ENCODE peak calls at places on chromosomes 3 and 15, in ten cellular contexts. N is A549, P is pancreas, L is foreskin fibroblast, F is MM.1S, B is GM12864, C is fibroblast of lung, J is fibroblast of pulmonary artery, W is GM12865, O is upper lobe of right lung. A is an unnamed sample.

GRCh38 chr3:53157974-53158580 is 2.9 kb upstream of the PRKCD start:
- DNase-seq in N (no peak), P (peak), L (no peak), F (no peak), B (no peak), C (no peak), J (no peak), W (no peak), O (no peak), A (no peak)

GRCh38 chr3:139534992-139535879 is 4.3 kb downstream of the RBP1 start:
- DNase-seq in N (no peak), P (peak), L (no peak), F (no peak), B (no peak), C (peak), J (peak), W (peak), O (no peak), A (no peak)

GRCh38 chr15:33068531-33068990 is 126.0 kb downstream of the FMN1 start:
- DNase-seq in N (peak), P (no peak), L (peak), F (peak), B (no peak), C (peak), J (no peak), W (no peak), O (peak), A (no peak)

GRCh38 chr3:189941679-189942078 is 179.0 kb downstream of the P3H2 start:
- DNase-seq in N (peak), P (no peak), L (peak), F (no peak), B (no peak), C (peak), J (peak), W (no peak), O (no peak), A (no peak)

GRCh38 chr3:78880588-78881461 is 887.0 kb downstream of the ROBO1 start:
- DNase-seq in N (no peak), P (no peak), L (no peak), F (no peak), B (no peak), C (no peak), J (no peak), W (no peak), O (no peak), A (no peak)

GRCh38 chr3:153051427-153052095 is 110.5 kb upstream of the RAP2B start:
- DNase-seq in N (peak), P (no peak), L (peak), F (no peak), B (no peak), C (peak), J (peak), W (no peak), O (no peak), A (no peak)

GRCh38 chr3:185656321-185656840 is 70.3 kb downstream of the SENP2 start:
- DNase-seq in N (no peak), P (no peak), L (peak), F (no peak), B (no peak), C (peak), J (peak), W (no peak), O (no peak), A (no peak)

GRCh38 chr15:70722266-70723123 is 40.9 kb downstream of the UACA start:
- DNase-seq in N (peak), P (no peak), L (no peak), F (peak), B (peak), C (peak), J (peak), W (peak), O (no peak), A (no peak)

GRCh38 chr3:161049683-161050248 is 55.4 kb downstream of the B3GALNT1 start:
- DNase-seq in N (no peak), P (no peak), L (no peak), F (no peak), B (no peak), C (no peak), J (no peak), W (no peak), O (no peak), A (no peak)

GRCh38 chr3:107524214-107525100 is 1.7 kb downstream of the BBX start:
- DNase-seq in N (peak), P (peak), L (peak), F (peak), B (no peak), C (peak), J (peak), W (peak), O (peak), A (peak)

GRCh38 chr3:9041626-9042025 is 78.4 kb upstream of the RAD18 start:
- DNase-seq in N (no peak), P (no peak), L (no peak), F (no peak), B (no peak), C (no peak), J (no peak), W (no peak), O (no peak), A (no peak)

GRCh38 chr15:101348643-101349496 is 53.8 kb upstream of the SNRPA1 start:
- DNase-seq in N (peak), P (no peak), L (no peak), F (no peak), B (no peak), C (no peak), J (peak), W (no peak), O (peak), A (no peak)

GRCh38 chr3:147120029-147120428 is 286.3 kb downstream of the ZIC4 start:
- DNase-seq in N (peak), P (no peak), L (peak), F (peak), B (no peak), C (peak), J (peak), W (no peak), O (no peak), A (no peak)

GRCh38 chr3:131140891-131141290 is 114.2 kb downstream of the NEK11 start:
- DNase-seq in N (no peak), P (no peak), L (no peak), F (no peak), B (no peak), C (no peak), J (no peak), W (no peak), O (no peak), A (no peak)

GRCh38 chr15:77028451-77029165 is 33.7 kb downstream of the PSTPIP1 start:
- DNase-seq in N (no peak), P (peak), L (no peak), F (no peak), B (no peak), C (no peak), J (no peak), W (no peak), O (peak), A (no peak)

GRCh38 chr3:165491487-165491886 is 295.3 kb upstream of the SLITRK3 start:
- DNase-seq in N (no peak), P (no peak), L (no peak), F (no peak), B (no peak), C (peak), J (peak), W (no peak), O (no peak), A (no peak)

GRCh38 chr3:61181874-61182273 is 69.4 kb downstream of the FHIT start:
- DNase-seq in N (peak), P (no peak), L (no peak), F (no peak), B (peak), C (peak), J (peak), W (peak), O (no peak), A (peak)

GRCh38 chr3:32794487-32795308 is 23.1 kb upstream of the TRIM71 start:
- DNase-seq in N (peak), P (no peak), L (no peak), F (no peak), B (no peak), C (peak), J (no peak), W (no peak), O (peak), A (no peak)

GRCh38 chr3:137642831-137643230 is 121.3 kb upstream of the SOX14 start:
- DNase-seq in N (no peak), P (no peak), L (no peak), F (no peak), B (no peak), C (no peak), J (no peak), W (no peak), O (no peak), A (no peak)

GRCh38 chr3:194269610-194270145 is 81.5 kb downstream of the CPN2 start:
- DNase-seq in N (no peak), P (peak), L (no peak), F (no peak), B (no peak), C (peak), J (peak), W (no peak), O (peak), A (peak)

GRCh38 chr15:46354443-46354842 is 719.6 kb downstream of the SQOR start:
- DNase-seq in N (no peak), P (no peak), L (no peak), F (no peak), B (no peak), C (no peak), J (no peak), W (no peak), O (no peak), A (no peak)

GRCh38 chr15:90059208-90059985 is 42.9 kb downstream of the IDH2 start:
- DNase-seq in N (no peak), P (no peak), L (no peak), F (peak), B (peak), C (no peak), J (no peak), W (peak), O (peak), A (peak)

GRCh38 chr15:90787881-90788280 is 70.7 kb downstream of the BLM start:
- DNase-seq in N (no peak), P (no peak), L (no peak), F (no peak), B (no peak), C (no peak), J (peak), W (no peak), O (no peak), A (no peak)

GRCh38 chr15:64038878-64039277 is 7.4 kb downstream of the DAPK2 start:
- DNase-seq in N (no peak), P (no peak), L (no peak), F (no peak), B (no peak), C (no peak), J (no peak), W (no peak), O (no peak), A (no peak)

GRCh38 chr15:77312523-77312922 is 107.4 kb downstream of the PEAK1 start:
- DNase-seq in N (peak), P (no peak), L (peak), F (no peak), B (no peak), C (no peak), J (no peak), W (no peak), O (no peak), A (no peak)

GRCh38 chr3:106328224-106328623 is 459.4 kb upstream of the CBLB start:
- DNase-seq in N (no peak), P (no peak), L (no peak), F (no peak), B (no peak), C (no peak), J (no peak), W (no peak), O (no peak), A (no peak)

GRCh38 chr3:169118666-169119370 is 544.7 kb downstream of the MECOM start:
- DNase-seq in N (no peak), P (no peak), L (peak), F (no peak), B (no peak), C (no peak), J (no peak), W (no peak), O (no peak), A (no peak)

GRCh38 chr15:59438891-59439290 is 905 bp downstream of the FAM81A start:
- DNase-seq in N (peak), P (no peak), L (no peak), F (no peak), B (no peak), C (no peak), J (no peak), W (no peak), O (no peak), A (no peak)

GRCh38 chr3:38480093-38480445 is 16.1 kb upstream of the EXOG start:
- DNase-seq in N (no peak), P (no peak), L (no peak), F (no peak), B (no peak), C (no peak), J (no peak), W (no peak), O (no peak), A (no peak)
- TF ChIP-seq CTCF in N (no peak), P (peak), L (no peak), F (no peak), B (no peak), C (no peak), J (no peak), W (no peak), O (no peak), A (no peak)

GRCh38 chr3:14362890-14363289 is 39.5 kb upstream of the SLC6A6 start:
- DNase-seq in N (no peak), P (no peak), L (no peak), F (no peak), B (no peak), C (no peak), J (no peak), W (no peak), O (no peak), A (no peak)
- H3K4me3 ChIP-seq in N (no peak), P (no peak), L (no peak), F (no peak), B (no peak), C (no peak), J (no peak), W (no peak), O (no peak), A (no peak)

GRCh38 chr3:162777118-162777517 is 1280.5 kb downstream of the OTOL1 start:
- DNase-seq in N (peak), P (no peak), L (no peak), F (no peak), B (no peak), C (no peak), J (no peak), W (no peak), O (no peak), A (no peak)
- TF ChIP-seq CTCF in N (peak), P (no peak), L (peak), F (no peak), B (no peak), C (no peak), J (no peak), W (no peak), O (no peak), A (no peak)

GRCh38 chr3:157541506-157542236 is 38.5 kb upstream of the VEPH1 start:
- DNase-seq in N (no peak), P (no peak), L (no peak), F (no peak), B (no peak), C (no peak), J (no peak), W (no peak), O (no peak), A (no peak)

GRCh38 chr3:157542711-157543485 is 39.7 kb upstream of the VEPH1 start:
- DNase-seq in N (peak), P (peak), L (peak), F (no peak), B (no peak), C (peak), J (peak), W (no peak), O (peak), A (no peak)

GRCh38 chr3:157544501-157545139 is 41.4 kb upstream of the VEPH1 start:
- DNase-seq in N (peak), P (no peak), L (peak), F (no peak), B (no peak), C (peak), J (peak), W (no peak), O (no peak), A (no peak)

GRCh38 chr3:157540656-157541055 is 37.4 kb upstream of the VEPH1 start:
- DNase-seq in N (no peak), P (no peak), L (no peak), F (no peak), B (no peak), C (no peak), J (no peak), W (no peak), O (no peak), A (no peak)

GRCh38 chr3:157543491-157544035 is 40.3 kb upstream of the VEPH1 start:
- DNase-seq in N (no peak), P (no peak), L (no peak), F (no peak), B (no peak), C (no peak), J (no peak), W (no peak), O (no peak), A (no peak)
- H3K4me3 ChIP-seq in N (peak), P (peak), L (peak), F (no peak), B (no peak), C (peak), J (peak), W (no peak), O (peak), A (no peak)

GRCh38 chr3:22117751-22118346 is 366.8 kb upstream of the ZNF385D start:
- DNase-seq in N (peak), P (no peak), L (peak), F (peak), B (peak), C (peak), J (peak), W (peak), O (no peak), A (no peak)
- TF ChIP-seq CTCF in N (peak), P (peak), L (peak), F (peak), B (no peak), C (no peak), J (peak), W (peak), O (peak), A (peak)

GRCh38 chr3:12934431-12934830 is 93.1 kb upstream of the RPL32 start:
- DNase-seq in N (no peak), P (no peak), L (no peak), F (no peak), B (no peak), C (peak), J (peak), W (no peak), O (no peak), A (no peak)
- H3K4me3 ChIP-seq in N (no peak), P (no peak), L (no peak), F (no peak), B (no peak), C (no peak), J (no peak), W (no peak), O (no peak), A (no peak)

DNA sequence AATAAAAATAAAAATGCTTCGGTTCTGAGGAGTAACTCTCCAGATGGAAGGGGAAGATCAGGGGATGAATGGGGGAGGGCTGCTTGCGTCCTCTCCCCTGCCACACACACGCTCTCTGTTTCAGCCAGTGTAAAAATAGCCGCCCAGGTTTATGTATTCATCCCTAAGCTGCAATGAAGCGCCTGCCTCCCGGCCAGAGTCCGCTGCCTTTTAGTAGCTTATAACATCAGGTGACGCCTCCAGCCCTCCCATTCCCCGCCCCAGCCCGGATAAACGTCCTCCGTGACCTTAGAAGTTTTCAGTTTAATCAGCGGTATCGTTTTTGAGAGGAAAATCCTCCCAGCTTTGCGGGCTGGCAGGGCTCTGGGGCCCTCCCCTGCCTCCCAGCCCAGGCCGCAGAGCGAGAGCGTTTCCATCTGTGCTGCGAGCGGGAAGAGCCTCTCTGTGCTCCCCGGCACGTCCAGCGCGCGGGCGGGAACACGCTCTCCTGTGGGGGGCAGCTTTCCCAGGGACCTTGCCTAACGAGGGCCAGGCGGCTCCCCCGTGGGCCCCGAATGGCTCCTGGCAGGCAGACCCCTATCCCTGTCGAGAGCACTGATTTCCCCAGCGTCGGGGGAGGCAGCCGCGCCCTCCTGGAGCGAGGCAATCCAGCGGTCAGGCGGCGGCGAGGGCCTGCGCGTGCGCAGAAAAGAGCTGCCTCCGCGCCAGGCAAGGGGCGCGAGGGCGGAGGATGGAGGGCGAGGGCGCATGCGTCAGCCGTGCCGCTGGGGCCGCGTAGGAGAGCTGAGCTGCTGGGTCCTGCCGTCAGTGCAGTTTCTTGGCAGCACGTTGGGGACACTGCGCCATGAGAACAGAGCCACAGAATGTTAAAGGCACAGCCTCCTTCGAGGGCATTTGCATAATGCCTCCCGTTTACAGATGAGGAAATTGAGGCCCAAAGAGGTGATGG is 71.2 kb downstream of the CCNL1 start:
- DNase-seq in N (peak), P (peak), L (peak), F (peak), B (peak), C (peak), J (peak), W (peak), O (peak), A (peak)
- TF ChIP-seq CTCF in N (no peak), P (no peak), L (no peak), F (peak), B (no peak), C (no peak), J (no peak), W (peak), O (no peak), A (peak)

DNA sequence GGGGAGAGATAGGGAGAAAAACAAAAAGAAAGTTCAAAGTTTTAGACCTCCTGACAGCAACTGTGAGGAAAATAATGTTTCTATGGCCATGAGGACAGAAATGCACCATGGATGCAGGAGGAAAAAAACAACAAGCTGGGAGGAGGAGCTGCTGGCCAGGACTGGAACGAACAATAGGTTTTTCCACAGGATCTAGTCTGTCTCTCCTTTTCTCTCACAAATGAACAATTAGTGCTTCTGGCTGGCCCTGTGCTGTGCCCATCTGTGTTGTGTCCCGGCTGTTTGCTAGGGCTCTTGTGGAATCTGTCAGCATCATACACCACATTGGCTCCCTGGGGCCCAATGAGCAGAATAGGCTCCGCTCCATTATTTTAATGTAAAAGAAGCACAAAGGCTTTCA is 15.2 kb downstream of the GK5 start:
- DNase-seq in N (no peak), P (no peak), L (no peak), F (no peak), B (no peak), C (no peak), J (peak), W (no peak), O (no peak), A (no peak)
- H3K4me3 ChIP-seq in N (no peak), P (no peak), L (peak), F (no peak), B (no peak), C (no peak), J (peak), W (no peak), O (no peak), A (no peak)